ENCODE peak calls at places on chromosome 1, in eight cellular contexts. A is suprapubic skin, E is AML-193, J is GM13977, Z is GM03348, D is T-helper 9 cell, M is mucosa of gallbladder, C is nucleus accumbens. R is an unnamed sample.

GRCh38 chr1:5896706-5897105 is 95.5 kb downstream of the NPHP4 start:
- DNase-seq in A (no peak), E (no peak), J (no peak), Z (no peak), D (no peak), M (peak; percentile 41), C (peak; percentile 22), R (no peak)

GRCh38 chr1:156474966-156475365 is 25.6 kb downstream of the MEF2D start:
- DNase-seq in A (no peak), E (no peak), J (no peak), Z (no peak), D (no peak), M (no peak), C (no peak), R (no peak)

GRCh38 chr1:15107052-15107687 is 46.4 kb upstream of the TMEM51 start:
- DNase-seq in A (no peak), E (no peak), J (no peak), Z (no peak), D (no peak), M (no peak), C (no peak), R (no peak)

GRCh38 chr1:235357485-235358378 is 9.5 kb upstream of the TBCE start:
- DNase-seq in A (no peak), E (no peak), J (no peak), Z (no peak), D (no peak), M (no peak), C (no peak), R (no peak)

GRCh38 chr1:212244441-212244840 is 40.8 kb upstream of the PPP2R5A start:
- DNase-seq in A (no peak), E (no peak), J (no peak), Z (no peak), D (no peak), M (no peak), C (no peak), R (no peak)

GRCh38 chr1:65512383-65512782 is 91.9 kb downstream of the LEPR start:
- DNase-seq in A (no peak), E (no peak), J (no peak), Z (no peak), D (no peak), M (no peak), C (no peak), R (no peak)

GRCh38 chr1:41768538-41768937 is 150.2 kb downstream of the HIVEP3 start:
- DNase-seq in A (no peak), E (peak; percentile 92), J (no peak), Z (no peak), D (no peak), M (no peak), C (no peak), R (no peak)

GRCh38 chr1:43414634-43415223 is 25.0 kb downstream of the SZT2 start:
- DNase-seq in A (no peak), E (peak; percentile 66), J (no peak), Z (peak; percentile 63), D (peak; percentile 42), M (peak; percentile 53), C (peak; percentile 41), R (no peak)

GRCh38 chr1:48684381-48684780 is 92.3 kb downstream of the BEND5 start:
- DNase-seq in A (no peak), E (no peak), J (no peak), Z (no peak), D (no peak), M (no peak), C (no peak), R (no peak)

GRCh38 chr1:211843507-211844298 is 13.1 kb upstream of the LPGAT1 start:
- DNase-seq in A (no peak), E (peak; percentile 17), J (no peak), Z (no peak), D (no peak), M (no peak), C (no peak), R (no peak)

GRCh38 chr1:94654031-94654430 is 112.5 kb upstream of the F3 start:
- DNase-seq in A (no peak), E (no peak), J (no peak), Z (no peak), D (no peak), M (peak; percentile 60), C (no peak), R (no peak)

GRCh38 chr1:226633541-226634155 is 85.1 kb downstream of the STUM start:
- DNase-seq in A (peak; percentile 71), E (no peak), J (no peak), Z (no peak), D (no peak), M (no peak), C (no peak), R (no peak)

GRCh38 chr1:33460947-33461629 is 11.4 kb upstream of the ZSCAN20 start:
- DNase-seq in A (no peak), E (peak; percentile 30), J (peak; percentile 64), Z (no peak), D (no peak), M (peak; percentile 24), C (no peak), R (no peak)

GRCh38 chr1:67404212-67404620 is 26.0 kb downstream of the SERBP1 start:
- DNase-seq in A (no peak), E (no peak), J (no peak), Z (no peak), D (no peak), M (no peak), C (no peak), R (no peak)

GRCh38 chr1:204943495-204943894 is 72.8 kb downstream of the NFASC start:
- DNase-seq in A (no peak), E (no peak), J (no peak), Z (no peak), D (no peak), M (no peak), C (no peak), R (no peak)

GRCh38 chr1:175673236-175674150 is 69.9 kb downstream of the TNR start:
- DNase-seq in A (no peak), E (no peak), J (no peak), Z (no peak), D (no peak), M (no peak), C (no peak), R (no peak)

GRCh38 chr1:74697832-74698231 is 24.2 kb upstream of the ERICH3 start:
- DNase-seq in A (no peak), E (no peak), J (no peak), Z (no peak), D (no peak), M (no peak), C (no peak), R (no peak)